ENCODE peak calls at places on chromosomes 13 and 19, in six cellular contexts. H is IMR-90, A is cardiac muscle cell, U is A549, D is PC-3, N is fibroblast of lung. F is an unnamed sample.

GRCh38 chr13:39879286-39880035 is 224.0 kb downstream of the COG6 start:
- DNase-seq in H (no peak), A (no peak), U (no peak), D (no peak), N (no peak), F (no peak)

GRCh38 chr13:113015826-113016525 is 47.0 kb downstream of the MCF2L start:
- DNase-seq in H (no peak), A (no peak), U (no peak), D (no peak), N (no peak), F (no peak)

GRCh38 chr19:38850976-38851621 is 1.3 kb upstream of the HNRNPL start:
- DNase-seq in H (no peak), A (no peak), U (no peak), D (no peak), N (no peak), F (no peak)

GRCh38 chr13:29799041-29799440 is 51.4 kb downstream of the UBL3 start:
- DNase-seq in H (no peak), A (no peak), U (no peak), D (no peak), N (no peak), F (no peak)

GRCh38 chr19:1105217-1105872 is 1.6 kb downstream of the GPX4 start:
- DNase-seq in H (peak; percentile 35), A (peak; percentile 29), U (no peak), D (peak; percentile 34), N (no peak), F (no peak)

GRCh38 chr13:99931462-99931861 is 40.1 kb downstream of the ZIC5 start:
- DNase-seq in H (no peak), A (no peak), U (no peak), D (no peak), N (no peak), F (no peak)

GRCh38 chr19:6610934-6611370 is 20.0 kb upstream of the CD70 start:
- DNase-seq in H (peak; percentile 49), A (peak; percentile 82), U (no peak), D (peak; percentile 98), N (peak; percentile 63), F (no peak)

GRCh38 chr19:38792250-38793111 is 3.5 kb downstream of the LGALS7B start:
- DNase-seq in H (no peak), A (peak; percentile 64), U (no peak), D (no peak), N (peak; percentile 14), F (no peak)

GRCh38 chr13:106744516-106744915 is 176.6 kb upstream of the ARGLU1 start:
- DNase-seq in H (no peak), A (no peak), U (no peak), D (no peak), N (no peak), F (no peak)

GRCh38 chr19:48396010-48396870 is 2.8 kb downstream of the GRIN2D start:
- DNase-seq in H (no peak), A (no peak), U (no peak), D (no peak), N (no peak), F (no peak)

GRCh38 chr19:32397736-32398135 is 7.8 kb upstream of the DPY19L3 start:
- DNase-seq in H (peak; percentile 88), A (peak; percentile 78), U (no peak), D (peak; percentile 58), N (peak; percentile 72), F (no peak)

GRCh38 chr13:86082116-86082515 is 282.9 kb upstream of the SLITRK6 start:
- DNase-seq in H (no peak), A (no peak), U (no peak), D (peak; percentile 40), N (peak; percentile 66), F (no peak)

GRCh38 chr13:66312312-66313087 is 917.6 kb downstream of the PCDH9 start:
- DNase-seq in H (peak; percentile 80), A (peak; percentile 76), U (peak; percentile 17), D (peak; percentile 80), N (peak; percentile 79), F (no peak)

GRCh38 chr13:55673910-55674309 is 1466.8 kb upstream of the PRR20A start:
- DNase-seq in H (no peak), A (no peak), U (no peak), D (no peak), N (no peak), F (no peak)

GRCh38 chr19:9943744-9944143 is 7.4 kb upstream of the OLFM2 start:
- DNase-seq in H (no peak), A (no peak), U (no peak), D (no peak), N (no peak), F (no peak)

GRCh38 chr19:40716031-40716654 is 543 bp downstream of the COQ8B start:
- DNase-seq in H (peak; percentile 95), A (no peak), U (peak; percentile 96), D (peak; percentile 91), N (no peak), F (peak; percentile 91)

GRCh38 chr19:8512115-8512967 is 1.6 kb downstream of the ZNF414 start:
- DNase-seq in H (no peak), A (peak; percentile 24), U (peak; percentile 38), D (peak; percentile 61), N (no peak), F (no peak)

GRCh38 chr19:461664-462551 is 1.1 kb upstream of the SHC2 start:
- DNase-seq in H (no peak), A (no peak), U (no peak), D (peak; percentile 31), N (no peak), F (no peak)

GRCh38 chr13:113820813-113821651 is 42.8 kb downstream of the GAS6 start:
- DNase-seq in H (peak; percentile 99), A (peak; percentile 94), U (peak; percentile 40), D (peak; percentile 82), N (peak; percentile 98), F (peak; percentile 89)

GRCh38 chr19:49677901-49678674 is 1.0 kb downstream of the PRMT1 start:
- DNase-seq in H (peak; percentile 62), A (peak; percentile 67), U (peak; percentile 91), D (peak; percentile 75), N (peak; percentile 56), F (peak; percentile 50)

GRCh38 chr19:49676690-49677231 is 310 bp upstream of the PRMT1 start:
- DNase-seq in H (peak; percentile 100), A (peak; percentile 100), U (peak; percentile 100), D (peak; percentile 100), N (peak; percentile 100), F (peak; percentile 98)

GRCh38 chr19:49678970-49679831 is 2.1 kb downstream of the PRMT1 start:
- DNase-seq in H (no peak), A (no peak), U (no peak), D (peak; percentile 32), N (no peak), F (no peak)

GRCh38 chr19:49677232-49677881 is at the start of gene PRMT1:
- DNase-seq in H (no peak), A (no peak), U (no peak), D (peak; percentile 47), N (no peak), F (peak; percentile 42)

DNA sequence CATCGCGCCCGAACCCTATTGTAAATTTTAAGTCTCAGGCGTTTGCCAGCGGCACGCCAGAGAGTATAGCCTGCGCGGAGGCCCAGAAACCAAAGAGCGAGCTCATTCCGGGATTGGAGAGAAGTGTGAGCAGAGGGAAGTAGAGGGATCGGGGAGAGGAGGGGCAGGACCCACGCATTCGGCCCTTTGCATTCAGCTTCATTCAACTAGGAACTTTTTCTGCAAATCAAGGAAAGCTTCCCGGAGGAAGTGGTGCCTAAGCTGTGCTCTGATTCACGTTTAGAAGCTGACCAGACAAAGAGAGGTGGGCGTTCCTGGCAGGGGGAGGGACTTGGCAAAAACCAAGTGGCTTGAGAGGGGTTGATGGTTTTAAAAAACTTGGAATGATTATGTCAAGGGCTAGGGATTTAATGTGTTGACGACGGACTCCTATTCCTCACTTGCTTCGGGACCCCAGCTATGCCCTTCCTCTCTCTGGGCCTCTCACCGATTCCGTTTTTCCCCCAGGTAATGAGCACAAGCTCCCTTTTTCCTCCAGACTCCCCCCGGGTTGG is 858 bp upstream of the PRMT1 start:
- DNase-seq in H (peak; percentile 95), A (peak; percentile 97), U (peak; percentile 91), D (peak; percentile 86), N (peak; percentile 97), F (no peak)
- TF ChIP-seq CTCF in H (no peak), A (no peak), U (no peak), D (no peak), N (no peak), F (no peak)

DNA sequence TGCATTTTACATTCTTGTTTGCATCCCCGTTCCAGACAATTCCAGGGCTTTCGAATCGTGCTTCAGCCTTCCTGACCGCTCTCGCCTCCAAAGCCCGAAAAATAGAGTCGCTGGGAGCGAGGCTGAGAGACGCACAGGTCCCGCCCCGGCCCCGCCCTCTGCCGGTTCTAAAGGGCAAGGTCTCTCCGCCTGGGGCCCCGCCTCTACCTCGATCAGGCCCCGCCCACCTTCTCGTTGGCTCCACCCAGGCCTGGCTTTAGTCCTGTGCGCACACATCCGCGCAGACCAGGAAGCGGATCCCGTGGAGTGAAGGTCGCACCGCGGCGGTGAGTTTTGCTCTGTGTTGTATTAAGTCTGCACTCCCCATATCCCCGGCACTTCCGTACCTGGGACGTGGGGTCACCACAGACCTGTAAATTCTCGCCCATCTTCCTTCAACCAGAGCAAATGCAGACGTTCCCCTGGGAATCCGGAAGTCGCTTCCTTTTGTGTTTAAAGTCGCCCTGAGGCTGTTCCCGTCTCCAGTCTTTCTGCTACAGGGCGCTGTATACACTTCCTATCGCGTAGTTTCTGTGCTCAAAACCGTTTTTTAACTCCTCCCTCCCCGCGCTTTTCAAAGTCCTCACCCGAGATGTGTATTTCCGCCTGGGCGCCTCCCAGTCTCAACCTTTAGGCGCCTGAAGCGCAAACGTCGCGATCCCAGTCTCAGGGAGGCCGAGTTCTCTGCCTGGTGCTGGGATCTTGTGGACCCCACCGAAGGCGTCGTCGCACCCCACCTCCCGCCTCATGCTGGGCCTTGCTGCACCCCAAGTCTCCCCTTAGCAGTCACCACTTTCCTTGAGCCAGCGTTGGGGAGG is at the start of gene ZNF701:
- DNase-seq in H (peak; percentile 88), A (peak; percentile 96), U (no peak), D (peak; percentile 90), N (peak; percentile 92), F (peak; percentile 85)
- H3K9me3 ChIP-seq in H (peaks cover 5% of the 10 kb centered on the region), A (no peaks in the 10 kb centered on the region), U (peaks cover 70% of the 10 kb centered on the region), D (peaks cover 7% of the 10 kb centered on the region), N (no peaks in the 10 kb centered on the region), F (no peaks in the 10 kb centered on the region)

GRCh38 chr13:52751196-52751595 is 11.6 kb upstream of the CNMD start:
- DNase-seq in H (no peak), A (no peak), U (no peak), D (peak; percentile 45), N (no peak), F (no peak)
- H3K4me1 ChIP-seq in H (no peaks in the 10 kb centered on the region), A (no peaks in the 10 kb centered on the region), U (no peaks in the 10 kb centered on the region), D (no peaks in the 10 kb centered on the region), N (no peaks in the 10 kb centered on the region), F (no peaks in the 10 kb centered on the region)

DNA sequence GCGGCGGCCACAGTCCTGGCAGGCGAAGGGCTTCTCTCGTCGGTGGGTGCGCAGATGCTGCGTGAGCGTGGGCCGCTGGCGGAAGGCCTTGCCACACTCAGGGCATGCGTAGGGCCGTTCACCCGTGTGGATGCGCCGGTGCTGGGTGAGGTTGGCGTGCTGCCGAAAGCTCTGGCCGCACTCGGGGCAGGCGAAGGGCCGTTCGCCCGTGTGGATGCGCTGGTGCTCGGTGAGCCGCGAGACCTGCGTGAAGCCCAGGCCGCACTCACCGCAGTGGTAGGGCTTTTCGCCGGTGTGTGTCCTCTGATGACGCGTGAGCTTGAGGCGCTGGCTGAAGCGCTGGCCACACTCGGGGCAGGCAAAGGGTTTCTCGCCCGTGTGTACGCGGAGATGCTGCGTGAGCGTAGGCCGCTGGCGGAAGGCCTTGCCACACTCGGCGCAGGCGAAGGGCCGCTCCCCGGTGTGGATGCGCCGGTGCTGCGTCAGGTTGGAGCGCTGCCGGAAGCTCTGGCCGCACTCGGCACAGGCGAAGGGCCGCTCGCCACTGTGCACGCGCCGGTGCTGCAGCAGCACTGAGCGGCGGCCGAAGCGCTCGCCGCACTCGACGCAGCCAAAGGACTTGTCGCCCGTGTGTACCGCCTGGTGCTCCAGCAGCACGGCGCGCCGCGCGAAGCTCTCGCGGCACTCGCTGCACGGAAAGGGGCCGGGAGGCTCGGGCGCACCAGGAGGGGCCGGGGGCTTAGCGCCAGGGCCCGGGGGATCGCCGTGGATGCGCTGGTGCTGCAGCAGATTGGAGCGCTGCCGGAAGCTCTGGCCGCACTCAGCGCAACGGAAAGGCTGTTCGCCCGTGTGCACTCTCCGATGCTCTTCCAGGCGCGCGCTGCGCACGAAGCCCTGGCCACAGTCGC is 4.0 kb upstream of the UBE2M start:
- DNase-seq in H (peak; percentile 39), A (peak; percentile 61), U (no peak), D (peak; percentile 55), N (peak; percentile 36), F (no peak)
- TF ChIP-seq CTCF in H (no peak), A (no peak), U (no peak), D (no peak), N (no peak), F (no peak)